ENCODE peak calls at places on chromosomes 1 and 21, in nine cellular contexts. F is activated T-cell treated with anti-CD3 and anti-CD28 coated beads, Interleukin-2, amount 50 U/mL, for 72 hours; I is RWPE1; X is mesendoderm; N is EL; L is heart right ventricle; D is CD8-positive, alpha-beta memory T cell; G is IMR-90; O is NAMALWA. Y is an unnamed sample.

GRCh38 chr1:151993734-151994496 is at the start of gene S100A10:
- DNase-seq in F (peak), I (peak), X (peak), N (peak), L (peak), D (peak), G (peak), O (peak), Y (peak)

GRCh38 chr1:189356206-189356605 is 1121.5 kb downstream of the BRINP3 start:
- DNase-seq in F (no peak), I (no peak), X (no peak), N (no peak), L (no peak), D (no peak), G (no peak), O (no peak), Y (no peak)

GRCh38 chr1:84615785-84616184 is 41.5 kb upstream of the CTBS start:
- DNase-seq in F (no peak), I (no peak), X (no peak), N (no peak), L (no peak), D (no peak), G (no peak), O (no peak), Y (no peak)

GRCh38 chr1:110538921-110539320 is 19.9 kb upstream of the KCNA10 start:
- DNase-seq in F (no peak), I (peak), X (no peak), N (no peak), L (no peak), D (no peak), G (no peak), O (no peak), Y (no peak)

GRCh38 chr1:168234846-168235547 is 9.2 kb downstream of the SFT2D2 start:
- DNase-seq in F (peak), I (peak), X (peak), N (peak), L (no peak), D (peak), G (peak), O (peak), Y (peak)

GRCh38 chr1:87686137-87686490 is 357.4 kb downstream of the LMO4 start:
- DNase-seq in F (no peak), I (no peak), X (no peak), N (no peak), L (no peak), D (no peak), G (no peak), O (no peak), Y (no peak)

GRCh38 chr21:44969066-44969649 is 29.3 kb downstream of the SLX9 start:
- DNase-seq in F (no peak), I (no peak), X (no peak), N (no peak), L (no peak), D (no peak), G (no peak), O (no peak), Y (no peak)

GRCh38 chr1:218347713-218348627 is 2.8 kb downstream of the TGFB2 start:
- DNase-seq in F (no peak), I (peak), X (peak), N (peak), L (no peak), D (no peak), G (peak), O (no peak), Y (no peak)

GRCh38 chr21:40165671-40166070 is 298.4 kb downstream of the PCP4 start:
- DNase-seq in F (no peak), I (no peak), X (peak), N (no peak), L (no peak), D (no peak), G (no peak), O (no peak), Y (no peak)

GRCh38 chr1:87549691-87550090 is 221.0 kb downstream of the LMO4 start:
- DNase-seq in F (no peak), I (no peak), X (no peak), N (no peak), L (no peak), D (no peak), G (peak), O (no peak), Y (no peak)

GRCh38 chr1:183604048-183604808 is 14.0 kb upstream of the NCF2 start:
- DNase-seq in F (no peak), I (no peak), X (peak), N (peak), L (no peak), D (no peak), G (peak), O (no peak), Y (no peak)

GRCh38 chr1:173195596-173196088 is 11.5 kb downstream of the TNFSF4 start:
- DNase-seq in F (peak), I (no peak), X (no peak), N (no peak), L (no peak), D (no peak), G (no peak), O (peak), Y (no peak)

GRCh38 chr1:42963378-42964005 is 4.8 kb upstream of the SLC2A1 start:
- DNase-seq in F (no peak), I (peak), X (no peak), N (peak), L (no peak), D (no peak), G (peak), O (peak), Y (no peak)

GRCh38 chr1:212683357-212683722 is 16.3 kb downstream of the BATF3 start:
- DNase-seq in F (peak), I (no peak), X (peak), N (no peak), L (no peak), D (peak), G (no peak), O (peak), Y (no peak)

GRCh38 chr1:45730075-45730779 is 20.2 kb downstream of the IPP start:
- DNase-seq in F (no peak), I (peak), X (peak), N (no peak), L (no peak), D (no peak), G (no peak), O (no peak), Y (no peak)

GRCh38 chr1:208218237-208219097 is 25.7 kb downstream of the PLXNA2 start:
- DNase-seq in F (no peak), I (no peak), X (no peak), N (no peak), L (no peak), D (no peak), G (no peak), O (no peak), Y (no peak)

GRCh38 chr1:184994301-184994700 is 20.0 kb upstream of the NIBAN1 start:
- DNase-seq in F (no peak), I (no peak), X (no peak), N (no peak), L (no peak), D (no peak), G (no peak), O (no peak), Y (no peak)

GRCh38 chr1:17819129-17819802 is 64.1 kb downstream of the ACTL8 start:
- DNase-seq in F (no peak), I (no peak), X (no peak), N (no peak), L (peak), D (no peak), G (no peak), O (no peak), Y (peak)

GRCh38 chr1:32859915-32860314 is 10.8 kb downstream of the FNDC5 start:
- DNase-seq in F (no peak), I (no peak), X (no peak), N (no peak), L (no peak), D (no peak), G (no peak), O (no peak), Y (no peak)

GRCh38 chr1:12339861-12340557 is 110.2 kb downstream of the VPS13D start:
- DNase-seq in F (no peak), I (no peak), X (no peak), N (no peak), L (no peak), D (no peak), G (no peak), O (peak), Y (peak)

GRCh38 chr1:61448934-61449368 is 276.0 kb downstream of the TM2D1 start:
- DNase-seq in F (no peak), I (no peak), X (no peak), N (no peak), L (peak), D (no peak), G (no peak), O (no peak), Y (no peak)

GRCh38 chr1:104408268-104408667 is 658.6 kb downstream of the AMY1C start:
- DNase-seq in F (no peak), I (no peak), X (no peak), N (no peak), L (no peak), D (no peak), G (no peak), O (no peak), Y (no peak)

Y was measured in SK-N-SH.